ENCODE peak calls at places on chromosomes 12 and 14, in four cellular contexts. Q is H1, O is GM12878, X is HepG2. N is an unnamed sample. For H3K4me1, the result is how much of the 10 kb centered on the place peaks cover.

GRCh38 chr14:70821581-70821915 is 12.2 kb upstream of the MAP3K9 start:
- DNase-seq in Q (no peak), O (no peak), X (no peak), N (no peak)

GRCh38 chr14:92880851-92881250 is 42.1 kb upstream of the CHGA start:
- DNase-seq in Q (peak), O (no peak), X (peak), N (no peak)

GRCh38 chr12:20220339-20220738 is 148.0 kb upstream of the PDE3A start:
- DNase-seq in Q (no peak), O (peak), X (no peak), N (peak)

GRCh38 chr14:99936738-99937474 is 128.3 kb upstream of the EVL start:
- DNase-seq in Q (no peak), O (peak), X (no peak), N (no peak)

GRCh38 chr14:75422169-75422568 is 5.7 kb upstream of the JDP2 start:
- DNase-seq in Q (no peak), O (no peak), X (peak), N (no peak)

GRCh38 chr12:73677520-73678291 is 859.9 kb upstream of the ATXN7L3B start:
- DNase-seq in Q (no peak), O (no peak), X (no peak), N (peak)

GRCh38 chr12:27812502-27812901 is 32.5 kb upstream of the MANSC4 start:
- DNase-seq in Q (no peak), O (no peak), X (no peak), N (no peak)

GRCh38 chr12:100248886-100249285 is 18.0 kb downstream of the DEPDC4 start:
- DNase-seq in Q (no peak), O (no peak), X (no peak), N (no peak)

GRCh38 chr12:1793426-1794210 is 26.7 kb upstream of the LRTM2 start:
- DNase-seq in Q (peak), O (no peak), X (no peak), N (no peak)

GRCh38 chr12:64806593-64806992 is 17.9 kb upstream of the TBC1D30 start:
- DNase-seq in Q (no peak), O (no peak), X (no peak), N (no peak)

GRCh38 chr12:92556622-92557421 is 146.0 kb upstream of the PLEKHG7 start:
- DNase-seq in Q (no peak), O (no peak), X (no peak), N (no peak)

GRCh38 chr14:103386632-103387329 is 1.6 kb downstream of the MARK3 start:
- DNase-seq in Q (no peak), O (no peak), X (no peak), N (no peak)

GRCh38 chr14:47276931-47277330 is 398.5 kb downstream of the MDGA2 start:
- DNase-seq in Q (no peak), O (no peak), X (no peak), N (no peak)

GRCh38 chr12:462936-463705 is 3.4 kb downstream of the B4GALNT3 start:
- DNase-seq in Q (no peak), O (no peak), X (no peak), N (no peak)

GRCh38 chr14:36176524-36176923 is at the start of gene PTCSC3:
- DNase-seq in Q (no peak), O (no peak), X (no peak), N (no peak)

GRCh38 chr14:42918615-42919014 is 1311.9 kb downstream of the LRFN5 start:
- DNase-seq in Q (no peak), O (no peak), X (no peak), N (no peak)

GRCh38 chr14:88363624-88364023 is 21.8 kb upstream of the SPATA7 start:
- DNase-seq in Q (no peak), O (no peak), X (no peak), N (no peak)

GRCh38 chr12:39440101-39440500 is 2.8 kb downstream of the KIF21A start:
- DNase-seq in Q (no peak), O (no peak), X (no peak), N (no peak)

GRCh38 chr12:81078469-81079196 is 754 bp downstream of the ACSS3 start:
- DNase-seq in Q (no peak), O (no peak), X (peak), N (no peak)

GRCh38 chr12:105741786-105742566 is 396.8 kb downstream of the NUAK1 start:
- DNase-seq in Q (no peak), O (no peak), X (no peak), N (no peak)

GRCh38 chr12:66387067-66387466 is 84.8 kb downstream of the HELB start:
- DNase-seq in Q (no peak), O (no peak), X (no peak), N (no peak)

GRCh38 chr12:51429705-51430104 is 5.1 kb downstream of the SLC4A8 start:
- DNase-seq in Q (no peak), O (no peak), X (no peak), N (no peak)

GRCh38 chr14:81459421-81459820 is 59.3 kb upstream of the STON2 start:
- DNase-seq in Q (no peak), O (no peak), X (no peak), N (no peak)

GRCh38 chr12:109455706-109456105 is 21.4 kb downstream of the KCTD10 start:
- DNase-seq in Q (no peak), O (no peak), X (no peak), N (no peak)

GRCh38 chr14:95527392-95528002 is 7.4 kb upstream of the GLRX5 start:
- DNase-seq in Q (no peak), O (no peak), X (peak), N (no peak)

GRCh38 chr12:93419388-93420034 is 22.2 kb downstream of the UBE2N start:
- DNase-seq in Q (no peak), O (no peak), X (peak), N (no peak)

GRCh38 chr12:43281563-43281962 is 270.4 kb downstream of the ADAMTS20 start:
- DNase-seq in Q (no peak), O (no peak), X (no peak), N (no peak)

GRCh38 chr12:98894412-98895085 is 249.5 kb downstream of the APAF1 start:
- DNase-seq in Q (peak), O (no peak), X (no peak), N (no peak)

GRCh38 chr12:96194901-96195844 is 998 bp downstream of the ELK3 start:
- DNase-seq in Q (peak), O (peak), X (no peak), N (peak)

GRCh38 chr12:23921099-23921846 is 28.2 kb downstream of the SOX5 start:
- DNase-seq in Q (no peak), O (no peak), X (no peak), N (no peak)

GRCh38 chr12:87806310-87806709 is 222.9 kb downstream of the C12orf50 start:
- DNase-seq in Q (no peak), O (no peak), X (no peak), N (no peak)

GRCh38 chr14:72617391-72618011 is 276.4 kb downstream of the DPF3 start:
- DNase-seq in Q (peak), O (no peak), X (no peak), N (no peak)

GRCh38 chr12:110743571-110744093 is 941 bp upstream of the PPP1CC start:
- DNase-seq in Q (peak), O (no peak), X (no peak), N (no peak)

GRCh38 chr14:91058017-91058675 is 2.3 kb downstream of the RPS6KA5 start:
- DNase-seq in Q (no peak), O (no peak), X (no peak), N (no peak)

GRCh38 chr12:130044991-130045621 is 117.2 kb upstream of the FZD10 start:
- DNase-seq in Q (peak), O (no peak), X (peak), N (peak)

GRCh38 chr14:103279129-103280025 is 54.7 kb upstream of the EIF5 start:
- DNase-seq in Q (peak), O (no peak), X (no peak), N (no peak)

GRCh38 chr14:52494444-52494843 is 57.9 kb downstream of the TXNDC16 start:
- DNase-seq in Q (no peak), O (no peak), X (no peak), N (no peak)

GRCh38 chr12:10732554-10732953 is 9.4 kb upstream of the YBX3 start:
- DNase-seq in Q (no peak), O (no peak), X (no peak), N (no peak)
- H3K4me3 ChIP-seq in Q (no peak), O (no peak), X (no peak), N (no peak)

DNA sequence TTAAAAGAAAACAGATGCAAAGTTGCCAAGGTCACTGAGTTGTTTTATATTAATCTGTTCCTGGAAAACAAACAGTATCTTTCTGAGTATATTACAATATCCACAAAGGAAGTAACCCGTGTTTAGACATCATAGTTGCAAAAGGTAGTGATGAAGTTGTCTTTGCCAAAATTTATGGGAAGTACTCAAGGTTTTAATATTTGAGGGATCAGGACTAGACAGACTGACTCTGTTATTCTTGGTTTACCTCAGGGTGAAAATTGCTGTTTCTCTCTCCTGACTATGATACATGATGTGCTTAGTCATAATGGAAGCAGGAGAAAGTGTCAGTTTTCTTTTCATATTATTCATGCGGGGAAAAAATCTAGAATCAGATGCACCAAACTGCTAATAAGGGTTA is 28.3 kb downstream of the TMEM233 start:
- DNase-seq in Q (no peak), O (no peak), X (no peak), N (no peak)
- H3K4me1 ChIP-seq in Q (under half), O (under half), X (under half), N (under half)

GRCh38 chr14:54812661-54813060 is 90.0 kb downstream of the GCH1 start:
- DNase-seq in Q (no peak), O (no peak), X (no peak), N (no peak)
- TF ChIP-seq SUZ12 in Q (no peak), O (no peak), X (no peak), N (no peak)

GRCh38 chr12:116502141-116502725 is 56.9 kb upstream of the MAP1LC3B2 start:
- DNase-seq in Q (no peak), O (no peak), X (no peak), N (no peak)

GRCh38 chr12:116504438-116504837 is 54.7 kb upstream of the MAP1LC3B2 start:
- DNase-seq in Q (no peak), O (no peak), X (no peak), N (no peak)

GRCh38 chr12:116508145-116509121 is 50.7 kb upstream of the MAP1LC3B2 start:
- DNase-seq in Q (peak), O (no peak), X (no peak), N (no peak)

GRCh38 chr12:116502989-116503496 is 56.1 kb upstream of the MAP1LC3B2 start:
- DNase-seq in Q (no peak), O (no peak), X (peak), N (no peak)

GRCh38 chr12:116506697-116507064 is 52.5 kb upstream of the MAP1LC3B2 start:
- DNase-seq in Q (no peak), O (no peak), X (no peak), N (no peak)
- H3K4me3 ChIP-seq in Q (peak), O (no peak), X (no peak), N (peak)